ENCODE peak calls at places on chromosomes 12 and 14, in seven cellular contexts. One of them, this sample, is unnamed.

GRCh38 chr14:74029136-74029535 is 10.0 kb downstream of the BBOF1 start:
- DNase-seq in stomach: no peak
- DNase-seq in tibial nerve: no peak
- DNase-seq in ovary: no peak
- DNase-seq in A549: no peak
- DNase-seq in transverse colon: no peak
- DNase-seq in SK-N-SH: no peak
- DNase-seq in this sample: no peak

GRCh38 chr12:103929051-103929908 is 930 bp upstream of the HSP90B1 start:
- DNase-seq in stomach: peak; percentile 82
- DNase-seq in tibial nerve: peak; percentile 87
- DNase-seq in ovary: peak; percentile 86
- DNase-seq in A549: peak; percentile 94
- DNase-seq in transverse colon: peak; percentile 83
- DNase-seq in SK-N-SH: peak; percentile 84
- DNase-seq in this sample: peak; percentile 95

GRCh38 chr12:92953747-92954146 is 24.7 kb upstream of the EEA1 start:
- DNase-seq in stomach: no peak
- DNase-seq in tibial nerve: no peak
- DNase-seq in ovary: no peak
- DNase-seq in A549: no peak
- DNase-seq in transverse colon: no peak
- DNase-seq in SK-N-SH: no peak
- DNase-seq in this sample: no peak

GRCh38 chr12:623172-623864 is 39.9 kb downstream of the NINJ2 start:
- DNase-seq in stomach: no peak
- DNase-seq in tibial nerve: no peak
- DNase-seq in ovary: no peak
- DNase-seq in A549: no peak
- DNase-seq in transverse colon: no peak
- DNase-seq in SK-N-SH: no peak
- DNase-seq in this sample: no peak

GRCh38 chr12:29041621-29042020 is 107.5 kb upstream of the FAR2 start:
- DNase-seq in stomach: no peak
- DNase-seq in tibial nerve: no peak
- DNase-seq in ovary: no peak
- DNase-seq in A549: peak; percentile 27
- DNase-seq in transverse colon: no peak
- DNase-seq in SK-N-SH: no peak
- DNase-seq in this sample: no peak

GRCh38 chr12:3003593-3003992 is 44.4 kb downstream of the TEAD4 start:
- DNase-seq in stomach: no peak
- DNase-seq in tibial nerve: no peak
- DNase-seq in ovary: no peak
- DNase-seq in A549: no peak
- DNase-seq in transverse colon: no peak
- DNase-seq in SK-N-SH: no peak
- DNase-seq in this sample: no peak

GRCh38 chr14:94670692-94671285 is 58.6 kb downstream of the SERPINA3 start:
- DNase-seq in stomach: no peak
- DNase-seq in tibial nerve: no peak
- DNase-seq in ovary: no peak
- DNase-seq in A549: no peak
- DNase-seq in transverse colon: no peak
- DNase-seq in SK-N-SH: no peak
- DNase-seq in this sample: no peak

GRCh38 chr12:19800884-19801283 is 361.6 kb downstream of the AEBP2 start:
- DNase-seq in stomach: no peak
- DNase-seq in tibial nerve: no peak
- DNase-seq in ovary: no peak
- DNase-seq in A549: no peak
- DNase-seq in transverse colon: no peak
- DNase-seq in SK-N-SH: no peak
- DNase-seq in this sample: no peak

GRCh38 chr14:103550451-103551337 is 11.8 kb downstream of the BAG5 start:
- DNase-seq in stomach: no peak
- DNase-seq in tibial nerve: no peak
- DNase-seq in ovary: peak; percentile 35
- DNase-seq in A549: no peak
- DNase-seq in transverse colon: no peak
- DNase-seq in SK-N-SH: peak; percentile 35
- DNase-seq in this sample: no peak

GRCh38 chr12:71303199-71303598 is 136.4 kb upstream of the LGR5 start:
- DNase-seq in stomach: no peak
- DNase-seq in tibial nerve: no peak
- DNase-seq in ovary: no peak
- DNase-seq in A549: no peak
- DNase-seq in transverse colon: no peak
- DNase-seq in SK-N-SH: no peak
- DNase-seq in this sample: no peak

GRCh38 chr12:25677180-25677937 is 124.3 kb upstream of the LMNTD1 start:
- DNase-seq in stomach: no peak
- DNase-seq in tibial nerve: peak; percentile 9
- DNase-seq in ovary: no peak
- DNase-seq in A549: peak; percentile 13
- DNase-seq in transverse colon: no peak
- DNase-seq in SK-N-SH: no peak
- DNase-seq in this sample: no peak

GRCh38 chr14:91413547-91414474 is 3.8 kb downstream of the CCDC88C start:
- DNase-seq in stomach: peak; percentile 90
- DNase-seq in tibial nerve: no peak
- DNase-seq in ovary: no peak
- DNase-seq in A549: no peak
- DNase-seq in transverse colon: peak; percentile 80
- DNase-seq in SK-N-SH: no peak
- DNase-seq in this sample: no peak

GRCh38 chr14:68786491-68787234 is 6.2 kb downstream of the ZFP36L1 start:
- DNase-seq in stomach: peak; percentile 26
- DNase-seq in tibial nerve: no peak
- DNase-seq in ovary: no peak
- DNase-seq in A549: peak; percentile 86
- DNase-seq in transverse colon: no peak
- DNase-seq in SK-N-SH: no peak
- DNase-seq in this sample: no peak

GRCh38 chr14:49173765-49174373 is 412.3 kb downstream of the RPS29 start:
- DNase-seq in stomach: peak; percentile 61
- DNase-seq in tibial nerve: peak; percentile 21
- DNase-seq in ovary: no peak
- DNase-seq in A549: peak; percentile 77
- DNase-seq in transverse colon: peak; percentile 38
- DNase-seq in SK-N-SH: peak; percentile 52
- DNase-seq in this sample: no peak

GRCh38 chr12:108589028-108589839 is 8.7 kb downstream of the TMEM119 start:
- DNase-seq in stomach: no peak
- DNase-seq in tibial nerve: no peak
- DNase-seq in ovary: no peak
- DNase-seq in A549: no peak
- DNase-seq in transverse colon: no peak
- DNase-seq in SK-N-SH: peak; percentile 77
- DNase-seq in this sample: no peak

GRCh38 chr12:49959570-49960473 is 1.9 kb upstream of the AQP5 start:
- DNase-seq in stomach: peak; percentile 83
- DNase-seq in tibial nerve: no peak
- DNase-seq in ovary: no peak
- DNase-seq in A549: peak; percentile 64
- DNase-seq in transverse colon: no peak
- DNase-seq in SK-N-SH: no peak
- DNase-seq in this sample: no peak

GRCh38 chr12:8844665-8845064 is 22.2 kb downstream of the A2ML1 start:
- DNase-seq in stomach: peak; percentile 57
- DNase-seq in tibial nerve: peak; percentile 51
- DNase-seq in ovary: peak; percentile 91
- DNase-seq in A549: no peak
- DNase-seq in transverse colon: no peak
- DNase-seq in SK-N-SH: peak; percentile 39
- DNase-seq in this sample: no peak

GRCh38 chr12:24952389-24952788 is 3.5 kb upstream of the BCAT1 start:
- DNase-seq in stomach: no peak
- DNase-seq in tibial nerve: no peak
- DNase-seq in ovary: no peak
- DNase-seq in A549: no peak
- DNase-seq in transverse colon: no peak
- DNase-seq in SK-N-SH: no peak
- DNase-seq in this sample: no peak

GRCh38 chr14:99522457-99522891 is 41.3 kb downstream of the CCNK start:
- DNase-seq in stomach: no peak
- DNase-seq in tibial nerve: no peak
- DNase-seq in ovary: peak; percentile 47
- DNase-seq in A549: peak; percentile 55
- DNase-seq in transverse colon: no peak
- DNase-seq in SK-N-SH: no peak
- DNase-seq in this sample: no peak

GRCh38 chr14:22839159-22839779 is 2.9 kb downstream of the MMP14 start:
- DNase-seq in stomach: no peak
- DNase-seq in tibial nerve: no peak
- DNase-seq in ovary: no peak
- DNase-seq in A549: no peak
- DNase-seq in transverse colon: peak; percentile 29
- DNase-seq in SK-N-SH: no peak
- DNase-seq in this sample: no peak

GRCh38 chr14:72666610-72667009 is 227.3 kb downstream of the DPF3 start:
- DNase-seq in stomach: no peak
- DNase-seq in tibial nerve: no peak
- DNase-seq in ovary: no peak
- DNase-seq in A549: peak; percentile 36
- DNase-seq in transverse colon: no peak
- DNase-seq in SK-N-SH: no peak
- DNase-seq in this sample: no peak

GRCh38 chr14:72663076-72663487 is 230.8 kb downstream of the DPF3 start:
- DNase-seq in stomach: no peak
- DNase-seq in tibial nerve: no peak
- DNase-seq in ovary: no peak
- DNase-seq in A549: no peak
- DNase-seq in transverse colon: no peak
- DNase-seq in SK-N-SH: no peak
- DNase-seq in this sample: no peak

GRCh38 chr14:72664651-72665050 is 229.2 kb downstream of the DPF3 start:
- DNase-seq in stomach: no peak
- DNase-seq in tibial nerve: no peak
- DNase-seq in ovary: no peak
- DNase-seq in A549: peak; percentile 18
- DNase-seq in transverse colon: no peak
- DNase-seq in SK-N-SH: no peak
- DNase-seq in this sample: no peak

GRCh38 chr14:72663956-72664650 is 229.8 kb downstream of the DPF3 start:
- DNase-seq in stomach: no peak
- DNase-seq in tibial nerve: no peak
- DNase-seq in ovary: no peak
- DNase-seq in A549: no peak
- DNase-seq in transverse colon: no peak
- DNase-seq in SK-N-SH: no peak
- DNase-seq in this sample: no peak

DNA sequence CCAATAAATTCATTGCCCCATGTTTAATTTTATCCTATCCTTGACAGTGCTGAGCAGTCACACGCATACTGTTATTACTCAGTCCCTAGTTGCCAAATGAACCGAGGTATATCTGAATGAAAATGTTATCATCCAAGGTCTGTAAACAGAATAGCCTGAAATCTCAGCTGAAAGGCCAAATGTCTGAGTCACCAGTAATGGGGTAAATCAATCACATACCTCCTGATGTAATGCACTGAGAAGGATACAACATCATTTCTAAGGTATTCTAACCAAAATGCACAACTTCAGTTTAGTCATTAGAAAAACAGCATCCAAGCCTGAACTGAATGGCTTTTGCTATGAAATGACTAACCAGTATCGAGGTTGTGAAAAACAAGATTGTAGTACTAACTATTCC is 228.6 kb downstream of the DPF3 start:
- DNase-seq in stomach: no peak
- DNase-seq in tibial nerve: no peak
- DNase-seq in ovary: no peak
- DNase-seq in A549: peak; percentile 74
- DNase-seq in transverse colon: no peak
- DNase-seq in SK-N-SH: no peak
- DNase-seq in this sample: no peak
- H3K27ac ChIP-seq in stomach: no peak overlapping the region
- H3K27ac ChIP-seq in tibial nerve: no peak overlapping the region
- H3K27ac ChIP-seq in ovary: no peak overlapping the region
- H3K27ac ChIP-seq in A549: peak overlapping the region; percentile 46
- H3K27ac ChIP-seq in transverse colon: no peak overlapping the region
- H3K27ac ChIP-seq in SK-N-SH: no peak overlapping the region
- H3K27ac ChIP-seq in this sample: no peak overlapping the region

DNA sequence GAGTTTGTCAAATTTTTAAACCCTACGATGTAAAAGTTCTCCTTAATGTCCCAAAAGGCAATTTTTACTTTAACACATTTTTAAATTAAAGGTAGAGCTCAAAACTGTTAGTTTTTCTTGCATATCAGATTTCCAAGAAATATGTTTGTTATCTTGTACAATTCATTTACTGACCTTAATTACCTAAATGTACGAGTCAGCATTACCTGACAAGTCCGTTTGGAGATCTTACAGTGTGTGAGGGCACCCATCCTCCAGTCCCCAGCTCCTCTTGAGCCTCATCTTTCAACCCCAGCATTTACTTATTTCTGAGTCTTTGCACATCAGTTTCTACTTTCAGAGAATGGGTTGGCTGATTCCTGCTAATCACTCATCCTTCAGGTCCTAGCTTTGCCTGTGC is 23.7 kb downstream of the PPM1H start:
- DNase-seq in stomach: no peak
- DNase-seq in tibial nerve: no peak
- DNase-seq in ovary: no peak
- DNase-seq in A549: no peak
- DNase-seq in transverse colon: no peak
- DNase-seq in SK-N-SH: no peak
- DNase-seq in this sample: peak; percentile 47
- TF ChIP-seq EP300 in stomach: no peak
- TF ChIP-seq EP300 in tibial nerve: no peak
- TF ChIP-seq EP300 in ovary: no peak
- TF ChIP-seq EP300 in A549: no peak
- TF ChIP-seq EP300 in transverse colon: no peak
- TF ChIP-seq EP300 in SK-N-SH: no peak
- TF ChIP-seq EP300 in this sample: no peak

GRCh38 chr12:131745706-131746105 is 34.8 kb downstream of the SFSWAP start:
- DNase-seq in stomach: no peak
- DNase-seq in tibial nerve: no peak
- DNase-seq in ovary: no peak
- DNase-seq in A549: no peak
- DNase-seq in transverse colon: no peak
- DNase-seq in SK-N-SH: no peak
- DNase-seq in this sample: no peak
- H3K27ac ChIP-seq in stomach: no peak overlapping the region
- H3K27ac ChIP-seq in tibial nerve: no peak overlapping the region
- H3K27ac ChIP-seq in ovary: no peak overlapping the region
- H3K27ac ChIP-seq in A549: no peak overlapping the region
- H3K27ac ChIP-seq in transverse colon: no peak overlapping the region
- H3K27ac ChIP-seq in SK-N-SH: no peak overlapping the region
- H3K27ac ChIP-seq in this sample: no peak overlapping the region

DNA sequence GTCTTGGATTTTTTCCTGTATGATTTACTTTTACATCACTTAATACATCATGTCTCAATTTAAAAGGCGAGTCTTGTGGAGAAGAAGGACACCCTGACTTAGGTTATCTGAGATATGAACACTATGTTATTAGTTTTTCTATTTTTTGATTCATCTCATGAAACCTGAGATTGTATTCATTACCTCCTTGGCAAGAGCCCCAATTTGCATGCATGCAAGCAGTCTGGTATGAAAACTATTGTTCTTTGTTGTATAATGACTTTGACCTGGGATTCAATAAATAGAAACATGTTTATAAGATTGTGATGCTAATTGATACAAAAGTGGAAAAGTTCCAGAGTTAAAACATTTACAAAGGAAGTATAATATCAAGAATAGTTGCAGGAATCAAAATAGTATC is 576.1 kb downstream of the NOVA1 start:
- DNase-seq in stomach: no peak
- DNase-seq in tibial nerve: no peak
- DNase-seq in ovary: no peak
- DNase-seq in A549: no peak
- DNase-seq in transverse colon: no peak
- DNase-seq in SK-N-SH: no peak
- DNase-seq in this sample: no peak
- TF ChIP-seq EP300 in stomach: no peak
- TF ChIP-seq EP300 in tibial nerve: no peak
- TF ChIP-seq EP300 in ovary: no peak
- TF ChIP-seq EP300 in A549: no peak
- TF ChIP-seq EP300 in transverse colon: no peak
- TF ChIP-seq EP300 in SK-N-SH: no peak
- TF ChIP-seq EP300 in this sample: no peak

This sample was measured in esophagus muscularis mucosa.